ENCODE peak calls at places on chromosomes 7 and 10, in seven cellular contexts. O is OCI-LY7, U is psoas muscle, D is neural progenitor cell, E is iPS DF 19.7, C is bronchial epithelial cell, M is Peyer's patch. S is an unnamed sample.

GRCh38 chr10:102644066-102644645 is at the start of gene TRIM8:
- DNase-seq in O (peak), U (peak), D (peak), E (no peak), C (no peak), M (peak), S (no peak)

GRCh38 chr7:74502216-74502891 is 48.6 kb downstream of the GTF2IRD1 start:
- DNase-seq in O (no peak), U (peak), D (no peak), E (no peak), C (peak), M (no peak), S (no peak)

GRCh38 chr7:1055084-1055450 is 10.7 kb downstream of the GPR146 start:
- DNase-seq in O (no peak), U (peak), D (no peak), E (no peak), C (no peak), M (peak), S (no peak)

GRCh38 chr10:68231916-68232315 is at the start of gene ATOH7:
- DNase-seq in O (no peak), U (no peak), D (peak), E (no peak), C (no peak), M (no peak), S (no peak)

GRCh38 chr7:22356855-22357310 is at the start of gene RAPGEF5:
- DNase-seq in O (peak), U (no peak), D (peak), E (no peak), C (peak), M (peak), S (no peak)

GRCh38 chr10:84244651-84245270 is at the start of gene RGR:
- DNase-seq in O (no peak), U (no peak), D (peak), E (no peak), C (no peak), M (peak), S (no peak)

GRCh38 chr7:38190010-38190409 is 12.0 kb downstream of the STARD3NL start:
- DNase-seq in O (no peak), U (no peak), D (no peak), E (no peak), C (peak), M (no peak), S (no peak)

GRCh38 chr7:149500201-149500600 is 2.6 kb upstream of the ZNF746 start:
- DNase-seq in O (no peak), U (no peak), D (no peak), E (no peak), C (no peak), M (peak), S (no peak)

GRCh38 chr7:106283831-106284515 is 810 bp downstream of the NAMPT start:
- DNase-seq in O (peak), U (peak), D (no peak), E (no peak), C (peak), M (peak), S (peak)

S was measured in renal cortical epithelial cell.